ENCODE peak calls at places on chromosome 19, in six cellular contexts. N is neuronal stem cell, A is HuH-7.5, L is GM23248, F is aorta, B is DMS153. O is an unnamed sample.

GRCh38 chr19:38785187-38785699 is 3.8 kb upstream of the LGALS7B start:
- DNase-seq in N (no peak), A (no peak), L (no peak), F (peak; percentile 22), B (no peak), O (no peak)

GRCh38 chr19:19238126-19238894 is 26.6 kb downstream of the NCAN start:
- DNase-seq in N (no peak), A (no peak), L (no peak), F (no peak), B (no peak), O (no peak)

GRCh38 chr19:40798223-40798996 is 581 bp upstream of the EGLN2 start:
- DNase-seq in N (peak; percentile 100), A (peak; percentile 98), L (peak; percentile 99), F (peak; percentile 100), B (peak; percentile 99), O (peak; percentile 100)

GRCh38 chr19:11151181-11151580 is 4.4 kb downstream of the SPC24 start:
- DNase-seq in N (no peak), A (no peak), L (peak; percentile 30), F (no peak), B (no peak), O (no peak)

GRCh38 chr19:36100476-36100875 is 10.5 kb upstream of the OVOL3 start:
- DNase-seq in N (no peak), A (peak; percentile 6), L (no peak), F (no peak), B (no peak), O (no peak)

GRCh38 chr19:55552206-55552605 is 6.9 kb upstream of the SBK3 start:
- DNase-seq in N (no peak), A (no peak), L (no peak), F (no peak), B (no peak), O (no peak)

GRCh38 chr19:2483084-2483483 is 7.2 kb downstream of the GADD45B start:
- DNase-seq in N (no peak), A (no peak), L (peak; percentile 60), F (no peak), B (no peak), O (no peak)

GRCh38 chr19:42505066-42505465 is 23.2 kb downstream of the CEACAM1 start:
- DNase-seq in N (no peak), A (no peak), L (no peak), F (no peak), B (no peak), O (no peak)

GRCh38 chr19:2759965-2760364 is 20.1 kb upstream of the SLC39A3 start:
- DNase-seq in N (no peak), A (no peak), L (no peak), F (no peak), B (no peak), O (no peak)

GRCh38 chr19:2495130-2495641 is 19.3 kb downstream of the GADD45B start:
- DNase-seq in N (no peak), A (peak; percentile 78), L (peak; percentile 95), F (peak; percentile 94), B (peak; percentile 46), O (no peak)

GRCh38 chr19:56601375-56601774 is 6.3 kb downstream of the ZNF71 start:
- DNase-seq in N (no peak), A (no peak), L (peak; percentile 28), F (no peak), B (no peak), O (no peak)

GRCh38 chr19:31586282-31586681 is 237.0 kb upstream of the TSHZ3 start:
- DNase-seq in N (no peak), A (no peak), L (peak; percentile 3), F (no peak), B (no peak), O (no peak)

GRCh38 chr19:5690955-5691204 is 785 bp downstream of the RPL36 start:
- DNase-seq in N (no peak), A (peak; percentile 66), L (peak; percentile 53), F (no peak), B (no peak), O (no peak)

GRCh38 chr19:2166741-2167738 is 3.3 kb downstream of the DOT1L start:
- DNase-seq in N (no peak), A (no peak), L (peak; percentile 92), F (peak; percentile 95), B (no peak), O (no peak)

GRCh38 chr19:29704562-29705558 is 10.2 kb downstream of the C19orf12 start:
- DNase-seq in N (no peak), A (no peak), L (no peak), F (peak; percentile 20), B (no peak), O (no peak)

GRCh38 chr19:44745386-44745831 is 3.1 kb upstream of the BCL3 start:
- DNase-seq in N (no peak), A (no peak), L (peak; percentile 87), F (peak; percentile 90), B (no peak), O (no peak)

GRCh38 chr19:17753976-17754375 is 2.7 kb downstream of the FCHO1 start:
- DNase-seq in N (no peak), A (no peak), L (no peak), F (no peak), B (no peak), O (no peak)

GRCh38 chr19:3398114-3398899 is 31.9 kb downstream of the NFIC start:
- DNase-seq in N (no peak), A (peak; percentile 91), L (peak; percentile 55), F (peak; percentile 83), B (no peak), O (no peak)

GRCh38 chr19:6221220-6221877 is 58.4 kb downstream of the MLLT1 start:
- DNase-seq in N (no peak), A (no peak), L (no peak), F (peak; percentile 74), B (no peak), O (no peak)

GRCh38 chr19:35545855-35546381 is 492 bp downstream of the TMEM147 start:
- DNase-seq in N (no peak), A (peak; percentile 86), L (peak; percentile 64), F (peak; percentile 84), B (no peak), O (peak; percentile 68)

GRCh38 chr19:35106898-35107540 is 8.6 kb upstream of the FXYD3 start:
- DNase-seq in N (no peak), A (no peak), L (no peak), F (no peak), B (no peak), O (no peak)

GRCh38 chr19:22622901-22623840 is 11.0 kb upstream of the ZNF492 start:
- DNase-seq in N (no peak), A (no peak), L (peak; percentile 2), F (peak; percentile 85), B (no peak), O (no peak)

GRCh38 chr19:4624733-4625362 is 14.5 kb upstream of the TNFAIP8L1 start:
- DNase-seq in N (no peak), A (no peak), L (no peak), F (no peak), B (peak; percentile 18), O (peak; percentile 68)

GRCh38 chr19:39506944-39507714 is 7.8 kb upstream of the SELENOV start:
- DNase-seq in N (peak; percentile 71), A (peak; percentile 71), L (peak; percentile 79), F (no peak), B (peak; percentile 78), O (peak; percentile 72)

GRCh38 chr19:371501-372160 is 27.0 kb upstream of the MIER2 start:
- DNase-seq in N (no peak), A (no peak), L (peak; percentile 28), F (no peak), B (no peak), O (no peak)

GRCh38 chr19:39544201-39544903 is 4.4 kb upstream of the EID2 start:
- DNase-seq in N (no peak), A (no peak), L (peak; percentile 53), F (no peak), B (no peak), O (no peak)

GRCh38 chr19:6409346-6409745 is 15.3 kb downstream of the KHSRP start:
- DNase-seq in N (no peak), A (no peak), L (no peak), F (no peak), B (no peak), O (no peak)

GRCh38 chr19:45667620-45668341 is at the start of gene GIPR:
- DNase-seq in N (no peak), A (peak; percentile 85), L (peak; percentile 72), F (peak; percentile 79), B (no peak), O (peak; percentile 73)

GRCh38 chr19:50658438-50659317 is 9.4 kb downstream of the C19orf81 start:
- DNase-seq in N (peak; percentile 93), A (peak; percentile 55), L (peak; percentile 86), F (peak; percentile 82), B (no peak), O (no peak)

GRCh38 chr19:31675187-31675913 is 326.1 kb upstream of the TSHZ3 start:
- DNase-seq in N (no peak), A (no peak), L (peak; percentile 60), F (no peak), B (no peak), O (no peak)

GRCh38 chr19:55027472-55028337 is 10.4 kb downstream of the GP6 start:
- DNase-seq in N (no peak), A (no peak), L (peak; percentile 22), F (no peak), B (no peak), O (no peak)

GRCh38 chr19:55640577-55641375 is at the start of gene ZNF580:
- DNase-seq in N (peak; percentile 65), A (peak; percentile 77), L (peak; percentile 78), F (peak; percentile 90), B (no peak), O (peak; percentile 85)